ENCODE peak calls at places on chromosome 7, in six cellular contexts. L is pancreas, I is left ventricle myocardium inferior, D is tibial artery, E is neural progenitor cell, H is hepatocyte. N is an unnamed sample. For H3K4me1 and H3K27me3, the result is how much of the 10 kb centered on the place peaks cover.

GRCh38 chr7:138125119-138125518 is 48.9 kb downstream of the AKR1D1 start:
- DNase-seq in H (no peak), I (no peak), L (no peak), E (no peak), D (no peak), N (no peak)

GRCh38 chr7:135690566-135690965 is 28.3 kb downstream of the STMP1 start:
- DNase-seq in D (no peak), I (no peak), E (no peak), H (no peak), L (no peak), N (no peak)

GRCh38 chr7:115477193-115477651 is 553.3 kb downstream of the TFEC start:
- DNase-seq in D (no peak), H (peak), I (peak), E (peak), L (no peak), N (peak)

GRCh38 chr7:74106846-74107245 is 23.2 kb downstream of the LIMK1 start:
- DNase-seq in I (no peak), L (no peak), D (no peak), E (no peak), H (no peak), N (no peak)

GRCh38 chr7:112199035-112199655 is 7.1 kb downstream of the DOCK4 start:
- DNase-seq in D (no peak), L (no peak), E (no peak), I (no peak), H (no peak), N (no peak)

GRCh38 chr7:40419832-40420231 is 285.0 kb downstream of the SUGCT start:
- DNase-seq in L (no peak), D (no peak), E (no peak), I (no peak), H (no peak), N (no peak)

GRCh38 chr7:46139079-46139478 is 218.0 kb upstream of the IGFBP3 start:
- DNase-seq in E (no peak), I (no peak), L (no peak), H (peak), D (no peak), N (no peak)

GRCh38 chr7:5773661-5774086 is 7.8 kb downstream of the RNF216 start:
- DNase-seq in H (peak), E (no peak), I (no peak), D (no peak), L (no peak), N (no peak)

GRCh38 chr7:55592492-55592891 is 20.2 kb upstream of the VOPP1 start:
- DNase-seq in I (no peak), L (no peak), E (no peak), H (no peak), D (no peak), N (no peak)

GRCh38 chr7:68537228-68538071 is 1060.8 kb upstream of the AUTS2 start:
- DNase-seq in L (no peak), I (no peak), H (no peak), E (no peak), D (no peak), N (no peak)

GRCh38 chr7:158541330-158542010 is 46.2 kb downstream of the PTPRN2 start:
- DNase-seq in E (no peak), I (no peak), D (peak), L (no peak), H (no peak), N (no peak)

GRCh38 chr7:95737828-95738505 is 34.4 kb upstream of the DYNC1I1 start:
- DNase-seq in L (no peak), D (no peak), E (no peak), I (no peak), H (no peak), N (no peak)

GRCh38 chr7:50210706-50211115 is 93.8 kb upstream of the IKZF1 start:
- DNase-seq in D (no peak), I (no peak), L (no peak), E (no peak), H (no peak), N (no peak)

GRCh38 chr7:8260871-8261707 is 878 bp downstream of the ICA1 start:
- DNase-seq in E (peak), I (peak), H (peak), L (peak), D (peak), N (peak)

GRCh38 chr7:137962875-137963507 is 38.9 kb downstream of the CREB3L2 start:
- DNase-seq in E (no peak), L (no peak), I (no peak), H (no peak), D (no peak), N (no peak)

GRCh38 chr7:137667633-137668387 is 179.0 kb downstream of the DGKI start:
- DNase-seq in E (no peak), I (no peak), H (no peak), D (no peak), L (no peak), N (no peak)

GRCh38 chr7:36600869-36601530 is 123.3 kb downstream of the AOAH start:
- DNase-seq in L (no peak), D (no peak), H (peak), E (no peak), I (no peak), N (no peak)

GRCh38 chr7:34133983-34134782 is 228.8 kb downstream of the BMPER start:
- DNase-seq in H (peak), L (peak), I (peak), D (peak), E (peak), N (peak)

GRCh38 chr7:34727464-34727995 is 69.5 kb downstream of the NPSR1 start:
- DNase-seq in I (no peak), D (no peak), L (no peak), E (no peak), H (no peak), N (no peak)

GRCh38 chr7:92075455-92076158 is 58.7 kb downstream of the CYP51A1 start:
- DNase-seq in E (no peak), H (no peak), I (no peak), L (no peak), D (no peak), N (no peak)

GRCh38 chr7:157522189-157522588 is 185.4 kb downstream of the DNAJB6 start:
- DNase-seq in I (no peak), D (no peak), L (no peak), H (no peak), E (no peak), N (peak)

GRCh38 chr7:54960517-54960916 is 58.3 kb upstream of the EGFR start:
- DNase-seq in D (no peak), E (no peak), H (no peak), I (no peak), L (no peak), N (no peak)

GRCh38 chr7:73442222-73442902 is 8.8 kb downstream of the FZD9 start:
- DNase-seq in I (no peak), D (peak), E (no peak), L (no peak), H (no peak), N (no peak)

GRCh38 chr7:378551-379455 is 88.8 kb downstream of the FOXL3 start:
- DNase-seq in D (peak), L (peak), E (peak), H (no peak), I (no peak), N (peak)

GRCh38 chr7:45642044-45642443 is 67.9 kb downstream of the ADCY1 start:
- DNase-seq in L (no peak), D (no peak), I (no peak), H (no peak), E (no peak), N (no peak)

GRCh38 chr7:17298102-17298839 is at the start of gene AHR:
- DNase-seq in H (peak), L (peak), D (peak), I (peak), E (peak), N (peak)

GRCh38 chr7:156236936-156237599 is 403.5 kb upstream of the RNF32 start:
- DNase-seq in I (no peak), H (no peak), E (no peak), L (no peak), D (no peak), N (no peak)

GRCh38 chr7:37198906-37199485 is 249.7 kb downstream of the ELMO1 start:
- DNase-seq in I (peak), D (peak), H (peak), E (peak), L (peak), N (peak)

GRCh38 chr7:149509774-149510173 is 12.2 kb upstream of the ZNF746 start:
- DNase-seq in D (no peak), E (no peak), H (no peak), L (no peak), I (no peak), N (no peak)

GRCh38 chr7:25369794-25370193 is 141.5 kb upstream of the NPVF start:
- DNase-seq in I (peak), D (peak), E (no peak), H (no peak), L (peak), N (peak)

GRCh38 chr7:925601-926000 is 28.9 kb downstream of the ADAP1 start:
- DNase-seq in H (no peak), E (no peak), D (peak), I (peak), L (no peak), N (peak)

GRCh38 chr7:2081526-2082356 is 151.0 kb downstream of the MAD1L1 start:
- DNase-seq in D (no peak), E (no peak), I (no peak), H (no peak), L (no peak), N (no peak)
- H3K4me1 ChIP-seq in D (under half), E (under half), I (under half), H (under half), L (under half), N (under half)

GRCh38 chr7:128215739-128216138 is 25.3 kb upstream of the LEP start:
- DNase-seq in L (no peak), D (no peak), I (no peak), E (no peak), H (no peak), N (no peak)
- H3K27me3 ChIP-seq in L (under half), D (under half), I (half or more), E (under half), H (under half), N (under half)

DNA sequence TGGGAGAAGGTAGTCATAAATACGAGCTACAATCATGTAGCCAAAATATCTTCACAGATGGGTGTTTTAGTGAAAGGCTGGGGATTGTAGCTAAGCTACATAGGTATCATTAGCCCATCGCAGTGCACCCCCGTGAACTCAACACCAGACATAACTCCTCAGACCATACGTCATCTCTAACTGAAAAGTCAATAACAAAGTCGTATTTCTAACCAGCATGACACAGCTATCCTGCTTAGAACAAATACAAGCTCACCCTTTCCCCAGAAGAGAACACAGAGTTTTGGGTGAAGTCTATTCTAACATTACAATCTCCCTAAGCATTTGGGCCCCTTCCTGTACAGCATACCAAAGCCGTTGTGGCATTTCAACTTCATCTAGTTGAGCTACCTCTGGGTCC is 636.6 kb upstream of the DPP6 start:
- DNase-seq in D (no peak), I (no peak), H (no peak), L (no peak), E (no peak), N (no peak)
- H3K4me3 ChIP-seq in D (no peak), I (no peak), H (no peak), L (no peak), E (no peak), N (no peak)

DNA sequence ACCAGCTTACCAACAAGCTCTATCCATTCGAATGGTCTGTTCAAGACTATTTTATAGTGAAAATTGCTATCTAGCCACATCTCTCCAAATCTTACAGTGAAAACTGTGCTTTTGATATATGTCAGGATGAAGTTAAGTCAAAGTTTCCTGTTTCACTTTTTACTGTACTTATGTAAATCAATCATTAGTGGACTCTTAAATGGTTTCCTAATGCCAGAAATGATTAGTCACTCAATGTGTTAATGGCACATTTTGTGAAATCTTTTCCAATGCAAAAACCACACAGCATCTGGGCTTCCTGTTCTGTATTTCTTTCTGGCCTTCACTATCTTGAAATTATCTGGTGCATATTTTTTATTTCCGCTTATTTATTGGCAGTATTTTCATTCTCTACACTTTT is 87.3 kb upstream of the STEAP1B start:
- DNase-seq in D (no peak), I (no peak), H (no peak), L (no peak), E (no peak), N (no peak)
- H3K4me1 ChIP-seq in D (under half), I (half or more), H (under half), L (under half), E (under half), N (under half)

DNA sequence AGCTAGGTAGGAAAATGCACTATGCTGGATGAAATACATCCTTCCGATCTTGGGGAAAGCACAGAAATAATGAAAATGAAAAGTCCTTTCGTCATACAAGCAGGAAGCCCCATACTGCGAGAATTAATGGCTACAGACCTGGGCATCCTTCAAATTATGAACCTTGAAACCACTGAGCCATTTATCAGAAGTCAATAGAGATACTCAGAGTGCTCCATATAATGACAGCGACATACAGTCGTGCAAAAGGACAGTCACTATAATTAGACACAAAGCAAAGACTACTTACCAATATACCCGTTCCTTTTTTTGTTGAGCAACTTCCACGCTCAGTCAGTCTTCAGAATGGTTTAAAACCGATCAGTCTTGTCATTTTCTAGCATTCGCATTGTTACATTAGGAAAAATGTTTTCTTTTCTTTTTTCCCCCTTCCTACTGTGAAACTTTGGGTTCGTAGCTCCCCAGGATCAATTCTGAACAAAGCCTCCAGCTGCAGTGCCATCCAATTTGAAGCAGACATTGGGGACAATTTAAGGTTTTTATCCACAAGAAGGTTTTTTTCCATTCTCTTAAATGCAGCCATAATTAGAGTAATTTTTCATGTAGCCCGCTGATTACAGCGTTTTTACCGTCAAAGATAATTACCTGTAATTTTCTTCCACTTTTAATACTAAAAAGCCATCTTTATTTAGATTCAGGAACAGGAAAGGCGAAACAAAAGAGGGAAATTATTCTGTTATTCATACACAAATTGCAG is 6.4 kb downstream of the DLX6 start:
- DNase-seq in I (no peak), L (no peak), E (no peak), D (no peak), H (no peak), N (no peak)
- H3K27me3 ChIP-seq in I (half or more), L (under half), E (half or more), D (under half), H (half or more), N (under half)

GRCh38 chr7:105879782-105880181 is 3.4 kb upstream of the ATXN7L1 start:
- DNase-seq in I (no peak), E (no peak), L (no peak), D (no peak), H (no peak), N (no peak)
- H3K4me3 ChIP-seq in I (no peak), E (no peak), L (no peak), D (no peak), H (no peak), N (no peak)

GRCh38 chr7:30911561-30911969 is at the start of gene AQP1:
- DNase-seq in H (peak), L (peak), E (peak), I (peak), D (peak), N (peak)
- H3K4me1 ChIP-seq in H (under half), L (under half), E (under half), I (half or more), D (half or more), N (under half)

DNA sequence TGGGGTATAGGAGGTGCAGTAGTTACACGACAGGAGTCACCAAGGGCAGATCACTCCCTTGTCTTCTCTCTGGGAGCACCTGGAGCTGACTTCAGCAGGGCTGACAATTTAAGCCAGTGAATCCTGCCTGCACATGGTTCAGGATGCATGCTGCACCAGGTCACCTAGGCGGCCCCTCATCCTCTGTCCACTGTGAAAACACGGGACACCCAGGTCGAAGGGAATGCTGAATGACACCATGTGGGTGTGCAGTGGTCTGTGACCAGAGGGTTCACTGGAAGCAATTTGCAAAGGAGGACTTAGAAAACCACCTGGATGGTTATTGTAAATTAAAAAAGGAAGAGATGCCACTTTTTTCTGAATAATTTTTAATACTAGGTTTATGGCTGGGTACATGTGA is 269.8 kb downstream of the CREB5 start:
- DNase-seq in I (no peak), E (no peak), H (no peak), D (no peak), L (no peak), N (no peak)
- H3K27me3 ChIP-seq in I (under half), E (under half), H (under half), D (under half), L (under half), N (under half)

DNA sequence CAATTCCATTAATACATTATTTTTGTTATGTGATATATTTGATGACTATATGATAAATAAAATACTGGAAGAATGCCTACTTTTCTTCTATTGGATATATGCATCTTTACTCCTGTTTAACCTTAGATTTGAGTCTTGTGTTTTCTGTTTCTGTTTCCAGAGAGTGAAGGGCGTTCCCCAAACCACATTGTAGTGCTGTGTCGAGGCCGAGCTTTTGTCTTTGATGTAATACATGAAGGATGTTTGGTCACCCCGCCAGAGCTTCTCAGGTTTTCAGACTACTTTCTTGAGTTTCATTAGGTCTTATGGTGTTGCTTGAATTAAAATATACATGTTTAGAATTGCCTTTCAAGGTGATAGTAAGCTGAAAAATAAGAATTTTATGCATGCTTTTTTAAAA is 23.8 kb downstream of the CROT start:
- DNase-seq in D (no peak), E (no peak), I (no peak), L (no peak), H (no peak), N (no peak)
- H3K4me3 ChIP-seq in D (no peak), E (no peak), I (no peak), L (no peak), H (no peak), N (no peak)

DNA sequence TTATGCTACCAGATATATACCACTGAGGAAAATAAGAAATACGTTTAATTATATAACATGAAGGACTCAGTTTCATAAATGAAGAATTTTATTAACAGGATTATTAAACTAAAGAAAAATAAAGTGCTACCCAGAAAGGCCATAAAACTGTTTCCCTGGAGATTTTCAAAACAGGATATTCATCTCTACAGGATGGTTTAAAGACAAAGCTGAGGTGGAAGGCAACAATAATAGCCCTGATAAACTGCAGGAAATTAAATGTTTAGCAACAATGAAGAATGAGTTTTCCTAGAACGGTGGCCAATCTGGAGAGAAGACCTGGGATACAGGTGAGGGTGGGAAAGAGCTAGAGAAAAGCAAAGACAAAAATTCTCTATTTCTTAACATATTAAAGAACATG is 11.9 kb downstream of the RHEB start:
- DNase-seq in E (no peak), L (no peak), D (no peak), H (no peak), I (no peak), N (no peak)
- H3K4me1 ChIP-seq in E (under half), L (under half), D (under half), H (under half), I (half or more), N (under half)